ENCODE peak calls at places on chromosomes 12 and 14, in four cellular contexts. One of them, this sample, is unnamed.

GRCh38 chr12:131075611-131076010 is 121.9 kb downstream of the ADGRD1 start:
- DNase-seq in activated T-helper 1 cell treated with Interleukin-2 at 50 U/mL for 16 hours: no peak
- DNase-seq in stomach: peak; percentile 7
- DNase-seq in fibroblast of the conjunctiva: no peak
- DNase-seq in this sample: peak; percentile 18

GRCh38 chr14:22168092-22168955 is 420.7 kb downstream of the DAD1 start:
- DNase-seq in activated T-helper 1 cell treated with Interleukin-2 at 50 U/mL for 16 hours: no peak
- DNase-seq in stomach: no peak
- DNase-seq in fibroblast of the conjunctiva: no peak
- DNase-seq in this sample: no peak

GRCh38 chr12:3882896-3883564 is 9.8 kb upstream of the PARP11 start:
- DNase-seq in activated T-helper 1 cell treated with Interleukin-2 at 50 U/mL for 16 hours: no peak
- DNase-seq in stomach: no peak
- DNase-seq in fibroblast of the conjunctiva: peak; percentile 3
- DNase-seq in this sample: peak; percentile 53

GRCh38 chr12:51897181-51897580 is 9.3 kb downstream of the ANKRD33 start:
- DNase-seq in activated T-helper 1 cell treated with Interleukin-2 at 50 U/mL for 16 hours: no peak
- DNase-seq in stomach: no peak
- DNase-seq in fibroblast of the conjunctiva: no peak
- DNase-seq in this sample: no peak

GRCh38 chr12:66932126-66932525 is 253.2 kb upstream of the GRIP1 start:
- DNase-seq in activated T-helper 1 cell treated with Interleukin-2 at 50 U/mL for 16 hours: no peak
- DNase-seq in stomach: no peak
- DNase-seq in fibroblast of the conjunctiva: no peak
- DNase-seq in this sample: no peak

GRCh38 chr14:67199016-67199415 is 9.8 kb downstream of the GARIN2 start:
- DNase-seq in activated T-helper 1 cell treated with Interleukin-2 at 50 U/mL for 16 hours: no peak
- DNase-seq in stomach: no peak
- DNase-seq in fibroblast of the conjunctiva: no peak
- DNase-seq in this sample: no peak

GRCh38 chr12:9864913-9865675 is 4.1 kb downstream of the CLEC2B start:
- DNase-seq in activated T-helper 1 cell treated with Interleukin-2 at 50 U/mL for 16 hours: no peak
- DNase-seq in stomach: no peak
- DNase-seq in fibroblast of the conjunctiva: no peak
- DNase-seq in this sample: no peak

GRCh38 chr12:121963341-121964018 is 45.1 kb downstream of the CFAP251 start:
- DNase-seq in activated T-helper 1 cell treated with Interleukin-2 at 50 U/mL for 16 hours: no peak
- DNase-seq in stomach: no peak
- DNase-seq in fibroblast of the conjunctiva: no peak
- DNase-seq in this sample: no peak

GRCh38 chr14:31154956-31155355 is 52.6 kb downstream of the HECTD1 start:
- DNase-seq in activated T-helper 1 cell treated with Interleukin-2 at 50 U/mL for 16 hours: no peak
- DNase-seq in stomach: no peak
- DNase-seq in fibroblast of the conjunctiva: no peak
- DNase-seq in this sample: no peak

GRCh38 chr12:4535092-4535491 is 3.6 kb upstream of the RAD51AP1 start:
- DNase-seq in activated T-helper 1 cell treated with Interleukin-2 at 50 U/mL for 16 hours: no peak
- DNase-seq in stomach: no peak
- DNase-seq in fibroblast of the conjunctiva: no peak
- DNase-seq in this sample: no peak

GRCh38 chr12:48000878-48001321 is 3.4 kb downstream of the COL2A1 start:
- DNase-seq in activated T-helper 1 cell treated with Interleukin-2 at 50 U/mL for 16 hours: no peak
- DNase-seq in stomach: no peak
- DNase-seq in fibroblast of the conjunctiva: no peak
- DNase-seq in this sample: no peak

GRCh38 chr12:122848471-122849351 is 13.5 kb downstream of the HIP1R start:
- DNase-seq in activated T-helper 1 cell treated with Interleukin-2 at 50 U/mL for 16 hours: no peak
- DNase-seq in stomach: no peak
- DNase-seq in fibroblast of the conjunctiva: no peak
- DNase-seq in this sample: no peak

GRCh38 chr12:26205946-26206345 is 10.6 kb downstream of the SSPN start:
- DNase-seq in activated T-helper 1 cell treated with Interleukin-2 at 50 U/mL for 16 hours: no peak
- DNase-seq in stomach: no peak
- DNase-seq in fibroblast of the conjunctiva: no peak
- DNase-seq in this sample: no peak

GRCh38 chr12:76558684-76559276 is 791 bp downstream of the OSBPL8 start:
- DNase-seq in activated T-helper 1 cell treated with Interleukin-2 at 50 U/mL for 16 hours: peak; percentile 74
- DNase-seq in stomach: peak; percentile 69
- DNase-seq in fibroblast of the conjunctiva: no peak
- DNase-seq in this sample: peak; percentile 58

GRCh38 chr12:71954040-71954649 is 15.5 kb downstream of the TPH2 start:
- DNase-seq in activated T-helper 1 cell treated with Interleukin-2 at 50 U/mL for 16 hours: no peak
- DNase-seq in stomach: no peak
- DNase-seq in fibroblast of the conjunctiva: no peak
- DNase-seq in this sample: no peak

GRCh38 chr12:20339060-20339459 is 29.3 kb upstream of the PDE3A start:
- DNase-seq in activated T-helper 1 cell treated with Interleukin-2 at 50 U/mL for 16 hours: no peak
- DNase-seq in stomach: no peak
- DNase-seq in fibroblast of the conjunctiva: no peak
- DNase-seq in this sample: no peak

GRCh38 chr12:109685574-109686447 is 27.8 kb upstream of the FAM222A start:
- DNase-seq in activated T-helper 1 cell treated with Interleukin-2 at 50 U/mL for 16 hours: no peak
- DNase-seq in stomach: no peak
- DNase-seq in fibroblast of the conjunctiva: no peak
- DNase-seq in this sample: no peak

GRCh38 chr14:97602438-97603117 is 805.4 kb downstream of the VRK1 start:
- DNase-seq in activated T-helper 1 cell treated with Interleukin-2 at 50 U/mL for 16 hours: peak; percentile 66
- DNase-seq in stomach: no peak
- DNase-seq in fibroblast of the conjunctiva: no peak
- DNase-seq in this sample: no peak

GRCh38 chr12:95017482-95017881 is 14.0 kb upstream of the NDUFA12 start:
- DNase-seq in activated T-helper 1 cell treated with Interleukin-2 at 50 U/mL for 16 hours: no peak
- DNase-seq in stomach: no peak
- DNase-seq in fibroblast of the conjunctiva: no peak
- DNase-seq in this sample: peak; percentile 20

This sample was measured in GM13976.